ENCODE peak calls at places on chromosomes 7 and 10, in five cellular contexts. Q, O, E, V and P are unnamed samples.

GRCh38 chr10:30862486-30862885 is 169.2 kb downstream of the ZNF438 start:
- DNase-seq in E (no peak), O (no peak), Q (peak; percentile 92), V (no peak), P (no peak)

GRCh38 chr7:93432130-93432529 is 142.4 kb downstream of the CALCR start:
- DNase-seq in E (no peak), Q (no peak), V (no peak), O (no peak), P (no peak)

GRCh38 chr7:27958933-27959548 is 219.1 kb downstream of the TAX1BP1 start:
- DNase-seq in V (no peak), Q (no peak), E (no peak), O (no peak), P (no peak)

GRCh38 chr10:35569836-35570235 is 35.3 kb upstream of the GJD4 start:
- DNase-seq in E (no peak), V (no peak), O (no peak), Q (no peak), P (no peak)

GRCh38 chr7:42617781-42618457 is 294.0 kb downstream of the C7orf25 start:
- DNase-seq in E (peak; percentile 74), V (peak; percentile 13), O (no peak), Q (peak; percentile 22), P (no peak)

GRCh38 chr7:99789441-99790070 is 5.6 kb upstream of the CYP3A4 start:
- DNase-seq in V (no peak), O (no peak), Q (no peak), E (no peak), P (no peak)

GRCh38 chr10:70461397-70462348 is 16.9 kb upstream of the PALD1 start:
- DNase-seq in O (peak; percentile 89), V (no peak), E (peak; percentile 87), Q (peak; percentile 61), P (no peak)

GRCh38 chr10:132365102-132365501 is 31.9 kb upstream of the PWWP2B start:
- DNase-seq in E (no peak), Q (no peak), O (no peak), V (no peak), P (no peak)

GRCh38 chr7:118184392-118184899 is 482 bp downstream of the LSM8 start:
- DNase-seq in O (no peak), E (no peak), Q (peak; percentile 28), V (no peak), P (no peak)

GRCh38 chr10:111598433-111599059 is 521.7 kb downstream of the ADRA2A start:
- DNase-seq in O (peak; percentile 29), Q (peak; percentile 33), E (peak; percentile 87), V (peak; percentile 61), P (no peak)

GRCh38 chr10:79320785-79321493 is 26.3 kb upstream of the PPIF start:
- DNase-seq in Q (peak; percentile 85), V (no peak), O (peak; percentile 100), E (no peak), P (no peak)

GRCh38 chr10:97895915-97896314 is 46.3 kb downstream of the GOLGA7B start:
- DNase-seq in E (no peak), V (no peak), O (no peak), Q (no peak), P (no peak)

GRCh38 chr10:132101529-132101928 is 35.8 kb downstream of the JAKMIP3 start:
- DNase-seq in V (no peak), E (peak; percentile 56), O (no peak), Q (no peak), P (no peak)

GRCh38 chr10:97534746-97535367 is 36.1 kb downstream of the UBTD1 start:
- DNase-seq in V (no peak), O (peak; percentile 42), Q (no peak), E (peak; percentile 88), P (no peak)

GRCh38 chr10:127384532-127384931 is 164.6 kb upstream of the NPS start:
- DNase-seq in E (no peak), Q (no peak), O (no peak), V (no peak), P (no peak)

GRCh38 chr10:13590886-13591285 is 4.1 kb downstream of the PRPF18 start:
- DNase-seq in V (no peak), Q (no peak), O (no peak), E (no peak), P (no peak)
- H3K4me3 ChIP-seq in V (no peak overlapping the region), Q (no peak overlapping the region), O (no peak overlapping the region), E (no peak overlapping the region), P (no peak overlapping the region)

GRCh38 chr7:16698200-16698910 is 52.4 kb downstream of the BZW2 start:
- DNase-seq in V (no peak), Q (no peak), E (no peak), O (no peak), P (no peak)

GRCh38 chr7:16695621-16696237 is 49.7 kb downstream of the BZW2 start:
- DNase-seq in Q (peak; percentile 72), E (peak; percentile 73), O (peak; percentile 80), V (no peak), P (no peak)

GRCh38 chr7:16694806-16695205 is 48.8 kb downstream of the BZW2 start:
- DNase-seq in Q (no peak), E (no peak), V (no peak), O (no peak), P (no peak)

GRCh38 chr7:16693601-16694318 is 47.8 kb downstream of the BZW2 start:
- DNase-seq in O (peak; percentile 55), V (no peak), E (no peak), Q (peak; percentile 25), P (no peak)

DNA sequence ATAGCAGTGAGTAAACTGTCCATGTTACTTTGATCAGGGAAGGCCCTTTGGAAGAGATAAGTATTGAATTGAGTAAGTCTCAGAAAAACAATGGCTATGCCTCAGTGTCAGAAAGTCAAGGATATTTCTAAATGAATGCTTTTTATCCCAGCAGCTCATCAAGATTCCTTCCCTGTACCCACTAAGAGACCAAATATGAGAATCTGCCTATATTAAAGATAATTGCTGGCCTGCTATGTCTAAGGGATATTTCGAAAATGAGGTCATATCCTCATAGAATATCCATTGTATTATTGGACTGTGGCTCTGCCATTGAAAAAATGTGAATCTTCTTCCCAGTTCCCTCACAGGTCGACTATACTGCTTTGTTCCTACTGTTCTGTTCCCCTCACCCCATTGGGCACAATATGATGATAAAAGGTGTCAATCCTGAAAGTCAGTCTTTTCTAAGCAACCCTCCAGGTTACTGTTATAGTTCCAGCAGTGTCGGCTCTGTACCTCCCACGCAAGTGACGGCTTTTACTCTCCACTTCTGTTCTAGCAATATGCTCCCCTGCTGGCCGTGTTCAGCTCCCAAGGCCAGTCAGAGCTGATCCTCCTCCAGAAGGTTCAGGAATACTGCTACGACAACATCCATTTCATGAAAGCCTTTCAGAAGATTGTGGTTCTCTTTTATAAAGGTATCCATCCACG is 51.7 kb downstream of the BZW2 start:
- DNase-seq in V (no peak), Q (no peak), O (no peak), E (no peak), P (no peak)
- H3K36me3 ChIP-seq in V (peaks cover 15% of the 10 kb centered on the region), Q (peaks cover 5% of the 10 kb centered on the region), O (peaks cover 73% of the 10 kb centered on the region), E (peaks cover 81% of the 10 kb centered on the region), P (peaks cover 100% of the 10 kb centered on the region)

GRCh38 chr7:30470783-30471182 is 7.8 kb downstream of the NOD1 start:
- DNase-seq in Q (peak; percentile 89), O (peak; percentile 16), E (no peak), V (no peak), P (no peak)

GRCh38 chr7:30473393-30473775 is 5.2 kb downstream of the NOD1 start:
- DNase-seq in E (peak; percentile 43), Q (no peak), O (no peak), V (no peak), P (no peak)

GRCh38 chr7:30472771-30473392 is 5.7 kb downstream of the NOD1 start:
- DNase-seq in V (no peak), O (no peak), E (peak; percentile 84), Q (peak; percentile 83), P (no peak)

GRCh38 chr7:30471205-30471604 is 7.4 kb downstream of the NOD1 start:
- DNase-seq in Q (no peak), O (no peak), V (no peak), E (no peak), P (no peak)

GRCh38 chr7:30472081-30472770 is 6.4 kb downstream of the NOD1 start:
- DNase-seq in O (no peak), Q (no peak), E (peak; percentile 74), V (no peak), P (no peak)
- H3K4me1 ChIP-seq in O (peaks cover 7% of the 10 kb centered on the region), Q (peaks cover 51% of the 10 kb centered on the region), E (peaks cover 4% of the 10 kb centered on the region), V (peaks cover 3% of the 10 kb centered on the region), P (peaks cover 69% of the 10 kb centered on the region)

DNA sequence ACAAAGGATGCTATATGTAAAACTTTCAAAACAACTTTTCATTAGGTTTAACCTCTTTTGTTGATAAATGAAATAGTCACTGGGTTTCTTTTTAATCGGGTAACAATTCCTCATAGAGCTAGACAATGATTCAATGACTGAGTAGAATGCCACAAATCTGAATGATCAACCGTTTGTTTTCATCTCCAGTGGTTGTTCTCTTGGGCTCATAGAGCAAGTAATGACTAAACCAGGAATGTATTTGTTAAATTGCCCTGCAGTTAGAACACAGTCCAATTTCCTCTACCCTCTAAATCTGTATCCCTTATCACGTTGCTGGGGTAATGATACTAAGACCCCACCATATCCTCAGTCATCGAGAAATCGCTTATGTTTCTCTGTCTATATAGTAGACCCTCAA is 40.0 kb downstream of the CNNM1 start:
- DNase-seq in E (no peak), O (no peak), Q (no peak), V (no peak), P (no peak)
- H3K4me3 ChIP-seq in E (no peak overlapping the region), O (no peak overlapping the region), Q (no peak overlapping the region), V (no peak overlapping the region), P (no peak overlapping the region)

DNA sequence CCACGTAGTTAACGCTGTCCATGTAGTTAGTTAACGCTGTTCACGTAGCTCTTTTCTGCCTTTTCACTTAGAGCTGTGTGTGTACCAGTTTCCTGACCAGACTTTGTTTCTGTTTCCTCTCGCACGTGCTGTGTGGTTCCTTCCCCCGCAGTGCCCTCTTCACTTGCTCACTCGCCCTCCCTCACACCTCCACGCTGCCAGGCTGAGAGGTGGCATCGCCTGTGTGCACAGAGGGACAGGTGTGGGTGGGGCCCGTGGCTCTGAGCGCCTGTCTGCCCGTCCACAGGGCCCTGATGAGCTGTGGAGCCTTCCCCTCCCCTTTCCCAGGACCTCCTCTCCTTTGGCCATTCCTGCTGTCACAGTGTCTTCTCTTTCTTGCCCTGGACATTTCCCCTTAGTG is 30.6 kb downstream of the WDR37 start:
- DNase-seq in O (no peak), E (no peak), Q (no peak), V (no peak), P (no peak)
- H3K36me3 ChIP-seq in O (no peaks in the 10 kb centered on the region), E (peaks cover 51% of the 10 kb centered on the region), Q (peaks cover 22% of the 10 kb centered on the region), V (peaks cover 12% of the 10 kb centered on the region), P (peaks cover 54% of the 10 kb centered on the region)

GRCh38 chr7:8000315-8000941 is 31.8 kb downstream of the GLCCI1 start:
- DNase-seq in Q (no peak), V (no peak), E (no peak), O (no peak), P (no peak)
- H3K4me1 ChIP-seq in Q (no peaks in the 10 kb centered on the region), V (no peaks in the 10 kb centered on the region), E (no peaks in the 10 kb centered on the region), O (peaks cover 15% of the 10 kb centered on the region), P (no peaks in the 10 kb centered on the region)

GRCh38 chr7:73964786-73965185 is 63.2 kb upstream of the ELN start:
- DNase-seq in Q (no peak), E (no peak), V (no peak), O (no peak), P (no peak)
- H3K4me3 ChIP-seq in Q (no peak overlapping the region), E (no peak overlapping the region), V (no peak overlapping the region), O (no peak overlapping the region), P (no peak overlapping the region)